ENCODE peak calls at places on chromosomes 4 and X, in six cellular contexts. P, M, E, H, B and R are unnamed samples.

GRCh38 chr4:1411436-1412375 is 5.5 kb upstream of the NKX1-1 start:
- DNase-seq in P (no peak), M (no peak), E (no peak), H (no peak), B (no peak), R (peak)

GRCh38 chr4:25792843-25793242 is 69.9 kb downstream of the SEL1L3 start:
- DNase-seq in P (no peak), M (no peak), E (no peak), H (no peak), B (no peak), R (no peak)

GRCh38 chrX:143429831-143430230 is 87.4 kb downstream of the SPANXN3 start:
- DNase-seq in P (no peak), M (no peak), E (no peak), H (no peak), B (no peak), R (no peak)

GRCh38 chr4:683247-683897 is 5.6 kb downstream of the SLC49A3 start:
- DNase-seq in P (no peak), M (no peak), E (no peak), H (no peak), B (no peak), R (peak)

GRCh38 chr4:149645790-149646189 is 169.9 kb downstream of the IQCM start:
- DNase-seq in P (no peak), M (no peak), E (peak), H (no peak), B (no peak), R (peak)

GRCh38 chr4:131302108-131302507 is 1847.0 kb upstream of the PCDH10 start:
- DNase-seq in P (no peak), M (no peak), E (peak), H (no peak), B (no peak), R (peak)

GRCh38 chr4:184473515-184474260 is 662 bp downstream of the IRF2 start:
- DNase-seq in P (peak), M (peak), E (no peak), H (no peak), B (peak), R (no peak)

GRCh38 chr4:1449475-1449832 is 43.2 kb upstream of the NKX1-1 start:
- DNase-seq in P (no peak), M (no peak), E (no peak), H (no peak), B (no peak), R (peak)

GRCh38 chr4:188992706-188993105 is 853.5 kb downstream of the TRIML1 start:
- DNase-seq in P (no peak), M (peak), E (no peak), H (no peak), B (no peak), R (no peak)

GRCh38 chr4:525660-526059 is 26.6 kb downstream of the PIGG start:
- DNase-seq in P (no peak), M (no peak), E (no peak), H (no peak), B (no peak), R (no peak)

GRCh38 chrX:729583-730409 is 99.2 kb downstream of the SHOX start:
- DNase-seq in P (no peak), M (no peak), E (no peak), H (no peak), B (no peak), R (no peak)

GRCh38 chr4:122830392-122831095 is 3.9 kb downstream of the FGF2 start:
- DNase-seq in P (no peak), M (no peak), E (no peak), H (no peak), B (no peak), R (no peak)

GRCh38 chrX:2500681-2501151 is at the start of the genes DHRSX and ZBED1:
- DNase-seq in P (peak), M (no peak), E (no peak), H (peak), B (peak), R (no peak)

DNA sequence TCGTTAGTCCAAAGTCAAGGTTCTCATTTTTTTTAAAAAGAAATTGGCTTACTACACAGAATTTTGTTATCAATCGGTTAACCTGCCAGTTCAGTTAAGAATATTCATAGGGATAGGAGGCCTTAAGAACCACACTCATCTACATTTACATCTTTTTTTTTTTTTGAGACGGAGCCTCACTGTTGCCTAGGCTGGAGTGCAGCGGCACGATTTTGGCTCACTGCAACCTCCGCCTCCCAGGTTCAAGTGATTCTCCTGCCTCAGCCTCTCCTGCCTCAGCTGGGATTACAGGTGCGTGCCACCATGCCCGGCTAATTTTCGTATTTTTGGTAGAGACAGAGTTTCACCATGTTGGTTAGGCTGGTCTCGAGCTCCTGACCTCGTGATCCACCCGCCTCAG is 33.7 kb downstream of the ABCE1 start:
- DNase-seq in P (no peak), M (no peak), E (no peak), H (no peak), B (no peak), R (no peak)
- H4K91ac ChIP-seq in P (no peak), M (no peak), E (no peak), H (no peak), B (no peak), R (no peak)

GRCh38 chr4:26862381-26862915 is 1.8 kb downstream of the STIM2 start:
- DNase-seq in P (no peak), M (no peak), E (no peak), H (no peak), B (peak), R (no peak)

GRCh38 chr4:26859762-26860156 is 882 bp upstream of the STIM2 start:
- DNase-seq in P (no peak), M (no peak), E (no peak), H (no peak), B (no peak), R (no peak)

GRCh38 chr4:26861434-26862186 is 969 bp downstream of the STIM2 start:
- DNase-seq in P (peak), M (peak), E (no peak), H (peak), B (peak), R (peak)

GRCh38 chr4:26860157-26860921 is at the start of gene STIM2:
- DNase-seq in P (peak), M (peak), E (peak), H (peak), B (peak), R (peak)

GRCh38 chr4:26860922-26861433 is 337 bp downstream of the STIM2 start:
- DNase-seq in P (peak), M (peak), E (no peak), H (peak), B (no peak), R (peak)
- H2BK5ac ChIP-seq in P (peak), M (peak), E (no peak), H (peak), B (peak), R (no peak)

GRCh38 chr4:10117424-10118354 is 1.1 kb upstream of the WDR1 start:
- DNase-seq in P (no peak), M (no peak), E (no peak), H (peak), B (peak), R (no peak)
- H3K18ac ChIP-seq in P (no peak), M (peak), E (peak), H (peak), B (peak), R (peak)

GRCh38 chr4:140281828-140282227 is 91.6 kb upstream of the SCOC start:
- DNase-seq in P (no peak), M (peak), E (no peak), H (no peak), B (peak), R (no peak)

GRCh38 chr4:140286503-140286902 is 86.9 kb upstream of the SCOC start:
- DNase-seq in P (no peak), M (no peak), E (no peak), H (no peak), B (no peak), R (no peak)

GRCh38 chr4:140289486-140289885 is 84.0 kb upstream of the SCOC start:
- DNase-seq in P (no peak), M (no peak), E (no peak), H (no peak), B (no peak), R (no peak)

DNA sequence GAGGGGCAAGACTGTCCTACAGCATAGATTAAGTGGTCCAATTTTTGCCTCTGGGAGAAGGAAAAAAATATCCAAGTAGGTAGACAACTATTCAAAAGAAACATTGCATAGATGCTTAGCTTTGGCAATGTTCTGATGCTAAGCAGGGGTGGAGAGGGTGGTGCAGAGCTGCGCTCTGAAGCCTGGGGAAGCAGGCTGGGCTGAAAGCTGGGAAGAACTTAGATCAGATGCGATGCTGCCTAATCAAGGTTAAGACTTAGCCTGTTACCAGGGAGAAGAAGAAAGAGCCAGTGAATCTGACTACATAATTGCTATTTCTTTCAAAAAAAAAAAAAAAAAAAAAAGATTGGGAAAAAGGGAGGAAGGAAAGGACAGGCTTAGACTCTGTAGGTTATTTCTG is 89.0 kb upstream of the SCOC start:
- DNase-seq in P (no peak), M (no peak), E (no peak), H (no peak), B (no peak), R (no peak)
- H4K91ac ChIP-seq in P (no peak), M (no peak), E (no peak), H (no peak), B (no peak), R (no peak)

GRCh38 chrX:49190783-49191032 is 4.5 kb upstream of the PRICKLE3 start:
- DNase-seq in P (no peak), M (no peak), E (no peak), H (no peak), B (no peak), R (no peak)
- H2BK5ac ChIP-seq in P (no peak), M (peak), E (no peak), H (peak), B (no peak), R (no peak)

GRCh38 chrX:31570658-31571057 is 498.8 kb upstream of the FTHL17 start:
- DNase-seq in P (no peak), M (no peak), E (no peak), H (no peak), B (no peak), R (no peak)
- H3K18ac ChIP-seq in P (no peak), M (no peak), E (no peak), H (no peak), B (no peak), R (no peak)

GRCh38 chr4:89482248-89482647 is 174.6 kb upstream of the GPRIN3 start:
- DNase-seq in P (peak), M (peak), E (no peak), H (peak), B (peak), R (peak)
- H4K91ac ChIP-seq in P (no peak), M (no peak), E (no peak), H (no peak), B (no peak), R (no peak)

GRCh38 chr4:145808021-145808650 is 128.2 kb downstream of the C4orf51 start:
- DNase-seq in P (no peak), M (peak), E (peak), H (peak), B (peak), R (peak)

GRCh38 chr4:145804134-145804533 is 124.2 kb downstream of the C4orf51 start:
- DNase-seq in P (no peak), M (peak), E (no peak), H (peak), B (peak), R (no peak)

GRCh38 chr4:145808848-145809512 is 129.0 kb downstream of the C4orf51 start:
- DNase-seq in P (no peak), M (no peak), E (no peak), H (no peak), B (no peak), R (no peak)

DNA sequence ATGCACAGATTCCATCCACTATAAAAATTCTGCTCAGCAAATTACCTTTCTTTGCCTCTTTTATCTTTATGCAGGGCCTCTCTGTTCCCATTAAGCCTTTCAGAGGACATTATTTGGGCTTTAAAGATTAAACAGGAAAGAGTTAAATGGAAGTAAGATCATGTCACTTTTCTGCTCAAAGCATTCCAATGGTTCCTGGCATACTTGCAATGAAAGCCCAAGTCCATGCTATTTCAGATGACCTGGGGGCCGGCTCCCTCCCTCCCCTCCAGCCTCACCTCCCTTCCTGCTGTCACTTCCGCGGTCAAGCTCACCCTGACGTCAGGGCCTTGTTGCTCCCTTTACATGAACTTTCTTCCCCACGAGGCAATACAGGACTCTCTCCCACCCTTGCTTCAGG is 125.5 kb downstream of the C4orf51 start:
- DNase-seq in P (no peak), M (peak), E (peak), H (peak), B (peak), R (peak)
- H2BK5ac ChIP-seq in P (no peak), M (peak), E (peak), H (no peak), B (peak), R (no peak)

DNA sequence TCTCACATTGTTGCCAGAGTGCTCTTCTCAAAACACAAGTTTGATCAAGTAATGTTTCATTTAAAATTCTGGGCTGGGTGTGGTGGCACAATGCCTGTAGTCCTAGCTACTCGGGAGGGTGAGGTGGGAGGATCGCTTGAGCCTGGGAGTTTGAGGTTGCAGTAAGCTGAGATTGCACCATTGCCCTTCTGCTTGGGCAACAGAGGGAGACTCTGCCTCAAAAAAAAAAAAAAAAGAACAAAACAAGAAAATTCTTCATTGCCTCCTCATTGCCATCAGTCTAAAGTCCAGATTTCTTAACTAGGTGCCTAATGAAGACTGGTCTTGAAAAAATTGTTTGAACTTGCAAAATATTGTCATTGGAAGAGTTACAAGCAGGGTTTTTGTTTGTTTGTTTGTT is 120.1 kb downstream of the MFAP3L start:
- DNase-seq in P (no peak), M (no peak), E (no peak), H (no peak), B (no peak), R (no peak)
- H3K18ac ChIP-seq in P (no peak), M (no peak), E (no peak), H (no peak), B (no peak), R (no peak)